ENCODE peak calls at places on chromosomes 2 and 18, in nine cellular contexts. Q is RWPE1; U is putamen; L is NCI-H1436 treated with DMSO at 0.1 percent for 48 hours; F is AG20443; W is nucleus accumbens; G is ACHN; V is NT2/D1; Y is activated CD8-positive, alpha-beta memory T cell treated with anti-CD3 and anti-CD28 coated beads, Interleukin-2, amount 50 U/mL, for 48 hours. S is an unnamed sample.

GRCh38 chr2:105455488-105455991 is 56.7 kb upstream of the FHL2 start:
- DNase-seq in Q (peak), U (peak), L (peak), F (peak), W (no peak), G (peak), V (no peak), Y (no peak), S (no peak)

GRCh38 chr2:125172181-125172580 is 1147.1 kb downstream of the CNTNAP5 start:
- DNase-seq in Q (no peak), U (no peak), L (no peak), F (no peak), W (no peak), G (no peak), V (no peak), Y (no peak), S (no peak)

GRCh38 chr2:3132466-3132865 is 245.2 kb downstream of the EIPR1 start:
- DNase-seq in Q (no peak), U (no peak), L (no peak), F (no peak), W (no peak), G (no peak), V (no peak), Y (no peak), S (no peak)

GRCh38 chr2:85537600-85538506 is 1.1 kb upstream of the MAT2A start:
- DNase-seq in Q (no peak), U (peak), L (no peak), F (peak), W (peak), G (peak), V (peak), Y (peak), S (peak)

GRCh38 chr18:26207937-26208336 is 18.3 kb upstream of the TAF4B start:
- DNase-seq in Q (no peak), U (no peak), L (no peak), F (no peak), W (no peak), G (no peak), V (no peak), Y (no peak), S (no peak)

GRCh38 chr18:31658670-31659573 is 25.5 kb downstream of the B4GALT6 start:
- DNase-seq in Q (no peak), U (no peak), L (no peak), F (no peak), W (no peak), G (no peak), V (no peak), Y (no peak), S (no peak)

GRCh38 chr18:65990174-65990690 is 239.4 kb downstream of the CDH7 start:
- DNase-seq in Q (no peak), U (no peak), L (no peak), F (no peak), W (no peak), G (no peak), V (no peak), Y (no peak), S (no peak)

GRCh38 chr2:15561574-15562344 is 625 bp upstream of the NBAS start:
- DNase-seq in Q (peak), U (peak), L (no peak), F (peak), W (peak), G (peak), V (no peak), Y (peak), S (no peak)

GRCh38 chr2:88038263-88039105 is 17.1 kb downstream of the KRCC1 start:
- DNase-seq in Q (peak), U (no peak), L (no peak), F (peak), W (no peak), G (peak), V (no peak), Y (no peak), S (no peak)

GRCh38 chr18:56445422-56445821 is 193.0 kb downstream of the TXNL1 start:
- DNase-seq in Q (no peak), U (no peak), L (no peak), F (no peak), W (no peak), G (no peak), V (no peak), Y (no peak), S (no peak)

GRCh38 chr2:163466583-163466982 is 269.2 kb downstream of the FIGN start:
- DNase-seq in Q (no peak), U (no peak), L (no peak), F (no peak), W (no peak), G (no peak), V (no peak), Y (no peak), S (no peak)

GRCh38 chr2:240861547-240861946 is 7.1 kb upstream of the AGXT start:
- DNase-seq in Q (no peak), U (no peak), L (no peak), F (no peak), W (no peak), G (no peak), V (no peak), Y (no peak), S (no peak)

GRCh38 chr2:135775420-135775819 is 33.8 kb downstream of the UBXN4 start:
- DNase-seq in Q (no peak), U (no peak), L (no peak), F (no peak), W (no peak), G (no peak), V (no peak), Y (no peak), S (no peak)

GRCh38 chr2:24520175-24520574 is 29.1 kb downstream of the NCOA1 start:
- DNase-seq in Q (no peak), U (no peak), L (no peak), F (no peak), W (no peak), G (no peak), V (no peak), Y (no peak), S (no peak)

GRCh38 chr2:186503827-186504606 is 18.0 kb downstream of the ZC3H15 start:
- DNase-seq in Q (peak), U (no peak), L (no peak), F (peak), W (no peak), G (peak), V (no peak), Y (no peak), S (no peak)

GRCh38 chr2:66189598-66189997 is 245.3 kb upstream of the MEIS1 start:
- DNase-seq in Q (peak), U (no peak), L (no peak), F (no peak), W (no peak), G (no peak), V (no peak), Y (no peak), S (no peak)

GRCh38 chr2:106960633-106961205 is 74.8 kb upstream of the ST6GAL2 start:
- DNase-seq in Q (no peak), U (no peak), L (no peak), F (no peak), W (no peak), G (no peak), V (no peak), Y (no peak), S (no peak)

GRCh38 chr2:226362991-226363390 is 436.6 kb downstream of the IRS1 start:
- DNase-seq in Q (no peak), U (no peak), L (no peak), F (peak), W (no peak), G (no peak), V (no peak), Y (no peak), S (no peak)

GRCh38 chr2:46794693-46795317 is 120.8 kb downstream of the MCFD2 start:
- DNase-seq in Q (no peak), U (no peak), L (no peak), F (no peak), W (no peak), G (no peak), V (no peak), Y (no peak), S (no peak)

GRCh38 chr2:14978836-14979235 is 346.3 kb downstream of the LRATD1 start:
- DNase-seq in Q (peak), U (peak), L (no peak), F (no peak), W (no peak), G (no peak), V (no peak), Y (no peak), S (no peak)

GRCh38 chr2:64950226-64951160 is 38.7 kb upstream of the SLC1A4 start:
- DNase-seq in Q (peak), U (no peak), L (no peak), F (no peak), W (no peak), G (no peak), V (peak), Y (no peak), S (no peak)

GRCh38 chr2:207113403-207113802 is 52.3 kb downstream of the KLF7 start:
- DNase-seq in Q (no peak), U (peak), L (peak), F (no peak), W (peak), G (no peak), V (no peak), Y (no peak), S (no peak)

GRCh38 chr2:180540761-180541160 is 439.6 kb upstream of the UBE2E3 start:
- DNase-seq in Q (no peak), U (no peak), L (no peak), F (no peak), W (no peak), G (no peak), V (no peak), Y (no peak), S (no peak)

GRCh38 chr2:1739961-1740713 is 4.2 kb downstream of the PXDN start:
- DNase-seq in Q (no peak), U (no peak), L (no peak), F (no peak), W (no peak), G (no peak), V (no peak), Y (peak), S (peak)

GRCh38 chr2:196836440-196836839 is 27.3 kb upstream of the C2orf66 start:
- DNase-seq in Q (peak), U (no peak), L (no peak), F (no peak), W (no peak), G (no peak), V (no peak), Y (no peak), S (no peak)

GRCh38 chr18:57441395-57441794 is 6.2 kb downstream of the ONECUT2 start:
- DNase-seq in Q (no peak), U (no peak), L (no peak), F (peak), W (no peak), G (peak), V (no peak), Y (peak), S (no peak)

GRCh38 chr18:74598350-74599001 is 806 bp downstream of the ZNF407 start:
- DNase-seq in Q (peak), U (no peak), L (no peak), F (peak), W (peak), G (peak), V (peak), Y (peak), S (peak)

GRCh38 chr2:227297052-227297451 is 28.0 kb upstream of the MFF start:
- DNase-seq in Q (no peak), U (no peak), L (no peak), F (no peak), W (no peak), G (no peak), V (no peak), Y (no peak), S (no peak)

GRCh38 chr2:190507135-190507534 is 27.4 kb downstream of the NEMP2 start:
- DNase-seq in Q (no peak), U (no peak), L (peak), F (no peak), W (no peak), G (no peak), V (no peak), Y (no peak), S (no peak)

GRCh38 chr18:77057043-77057442 is 75.5 kb downstream of the MBP start:
- DNase-seq in Q (no peak), U (no peak), L (no peak), F (peak), W (no peak), G (no peak), V (no peak), Y (no peak), S (peak)

GRCh38 chr18:34203866-34204265 is 20.8 kb downstream of the NOL4 start:
- DNase-seq in Q (no peak), U (no peak), L (no peak), F (no peak), W (no peak), G (no peak), V (no peak), Y (no peak), S (no peak)

GRCh38 chr2:231887756-231888155 is 38.4 kb downstream of the NPPC start:
- DNase-seq in Q (no peak), U (no peak), L (no peak), F (no peak), W (no peak), G (no peak), V (no peak), Y (no peak), S (no peak)

GRCh38 chr2:143083636-143084035 is 45.6 kb upstream of the ARHGAP15 start:
- DNase-seq in Q (peak), U (no peak), L (no peak), F (peak), W (no peak), G (peak), V (no peak), Y (no peak), S (no peak)

GRCh38 chr2:88600038-88600465 is 27.2 kb downstream of the EIF2AK3 start:
- DNase-seq in Q (peak), U (peak), L (peak), F (peak), W (no peak), G (peak), V (peak), Y (no peak), S (no peak)

S was measured in lower lobe of right lung.